ENCODE peak calls at places on chromosomes 11 and 22, in ten cellular contexts. One of them, this sample, is unnamed. For H3K4me1, the result is how much of the 10 kb centered on the place peaks cover.

GRCh38 chr22:32323513-32324164 is 34.0 kb upstream of the RFPL3 start:
- DNase-seq in transverse colon: no peak
- DNase-seq in kidney: peak
- DNase-seq in stomach: peak
- DNase-seq in endodermal cell: peak
- DNase-seq in lower lobe of right lung: no peak
- DNase-seq in right atrium auricular region: peak
- DNase-seq in CD8-positive, alpha-beta memory T cell: no peak
- DNase-seq in left ventricle myocardium inferior: no peak
- DNase-seq in sigmoid colon: no peak
- DNase-seq in this sample: no peak

GRCh38 chr11:73262851-73263495 is 9.2 kb upstream of the P2RY6 start:
- DNase-seq in transverse colon: no peak
- DNase-seq in stomach: no peak
- DNase-seq in right atrium auricular region: peak
- DNase-seq in endodermal cell: peak
- DNase-seq in CD8-positive, alpha-beta memory T cell: no peak
- DNase-seq in sigmoid colon: no peak
- DNase-seq in kidney: no peak
- DNase-seq in lower lobe of right lung: no peak
- DNase-seq in left ventricle myocardium inferior: no peak
- DNase-seq in this sample: no peak

GRCh38 chr22:39526736-39527171 is 5.8 kb downstream of the RPS19BP1 start:
- DNase-seq in endodermal cell: no peak
- DNase-seq in left ventricle myocardium inferior: no peak
- DNase-seq in stomach: no peak
- DNase-seq in right atrium auricular region: no peak
- DNase-seq in kidney: peak
- DNase-seq in lower lobe of right lung: peak
- DNase-seq in transverse colon: no peak
- DNase-seq in sigmoid colon: no peak
- DNase-seq in CD8-positive, alpha-beta memory T cell: peak
- DNase-seq in this sample: no peak

GRCh38 chr22:25334091-25334490 is 114.7 kb downstream of the CRYBB2 start:
- DNase-seq in CD8-positive, alpha-beta memory T cell: no peak
- DNase-seq in stomach: peak
- DNase-seq in sigmoid colon: no peak
- DNase-seq in left ventricle myocardium inferior: peak
- DNase-seq in transverse colon: peak
- DNase-seq in endodermal cell: peak
- DNase-seq in lower lobe of right lung: no peak
- DNase-seq in kidney: no peak
- DNase-seq in right atrium auricular region: no peak
- DNase-seq in this sample: peak

GRCh38 chr22:22554324-22555284 is 4.5 kb downstream of the PRAME start:
- DNase-seq in kidney: no peak
- DNase-seq in endodermal cell: no peak
- DNase-seq in sigmoid colon: no peak
- DNase-seq in right atrium auricular region: no peak
- DNase-seq in CD8-positive, alpha-beta memory T cell: no peak
- DNase-seq in left ventricle myocardium inferior: no peak
- DNase-seq in lower lobe of right lung: no peak
- DNase-seq in stomach: no peak
- DNase-seq in transverse colon: no peak
- DNase-seq in this sample: no peak

GRCh38 chr11:75022759-75023396 is 34.1 kb downstream of the NEU3 start:
- DNase-seq in right atrium auricular region: peak
- DNase-seq in left ventricle myocardium inferior: peak
- DNase-seq in kidney: peak
- DNase-seq in lower lobe of right lung: peak
- DNase-seq in stomach: peak
- DNase-seq in transverse colon: peak
- DNase-seq in sigmoid colon: peak
- DNase-seq in endodermal cell: peak
- DNase-seq in CD8-positive, alpha-beta memory T cell: peak
- DNase-seq in this sample: peak

GRCh38 chr22:32839776-32840571 is 38.5 kb downstream of the TIMP3 start:
- DNase-seq in kidney: no peak
- DNase-seq in transverse colon: no peak
- DNase-seq in endodermal cell: no peak
- DNase-seq in right atrium auricular region: no peak
- DNase-seq in sigmoid colon: no peak
- DNase-seq in left ventricle myocardium inferior: peak
- DNase-seq in stomach: no peak
- DNase-seq in lower lobe of right lung: no peak
- DNase-seq in CD8-positive, alpha-beta memory T cell: no peak
- DNase-seq in this sample: no peak

GRCh38 chr22:37206118-37206840 is 6.0 kb downstream of the SSTR3 start:
- DNase-seq in stomach: no peak
- DNase-seq in CD8-positive, alpha-beta memory T cell: no peak
- DNase-seq in endodermal cell: no peak
- DNase-seq in lower lobe of right lung: peak
- DNase-seq in kidney: peak
- DNase-seq in right atrium auricular region: no peak
- DNase-seq in left ventricle myocardium inferior: no peak
- DNase-seq in sigmoid colon: peak
- DNase-seq in transverse colon: no peak
- DNase-seq in this sample: peak

GRCh38 chr22:20054485-20054884 is 25.6 kb upstream of the DGCR8 start:
- DNase-seq in stomach: no peak
- DNase-seq in left ventricle myocardium inferior: no peak
- DNase-seq in sigmoid colon: no peak
- DNase-seq in right atrium auricular region: no peak
- DNase-seq in transverse colon: no peak
- DNase-seq in lower lobe of right lung: no peak
- DNase-seq in endodermal cell: no peak
- DNase-seq in kidney: no peak
- DNase-seq in CD8-positive, alpha-beta memory T cell: no peak
- DNase-seq in this sample: no peak

GRCh38 chr22:20054034-20054427 is 26.0 kb upstream of the DGCR8 start:
- DNase-seq in transverse colon: no peak
- DNase-seq in endodermal cell: no peak
- DNase-seq in lower lobe of right lung: no peak
- DNase-seq in left ventricle myocardium inferior: no peak
- DNase-seq in kidney: no peak
- DNase-seq in right atrium auricular region: no peak
- DNase-seq in stomach: no peak
- DNase-seq in CD8-positive, alpha-beta memory T cell: no peak
- DNase-seq in sigmoid colon: no peak
- DNase-seq in this sample: no peak

GRCh38 chr22:20051927-20052308 is 28.1 kb upstream of the DGCR8 start:
- DNase-seq in kidney: no peak
- DNase-seq in lower lobe of right lung: no peak
- DNase-seq in transverse colon: no peak
- DNase-seq in CD8-positive, alpha-beta memory T cell: no peak
- DNase-seq in left ventricle myocardium inferior: no peak
- DNase-seq in endodermal cell: no peak
- DNase-seq in stomach: no peak
- DNase-seq in right atrium auricular region: no peak
- DNase-seq in sigmoid colon: no peak
- DNase-seq in this sample: no peak

GRCh38 chr22:20053407-20054033 is 26.5 kb upstream of the DGCR8 start:
- DNase-seq in kidney: no peak
- DNase-seq in left ventricle myocardium inferior: no peak
- DNase-seq in CD8-positive, alpha-beta memory T cell: no peak
- DNase-seq in endodermal cell: no peak
- DNase-seq in stomach: no peak
- DNase-seq in sigmoid colon: no peak
- DNase-seq in lower lobe of right lung: no peak
- DNase-seq in right atrium auricular region: no peak
- DNase-seq in transverse colon: no peak
- DNase-seq in this sample: no peak

DNA sequence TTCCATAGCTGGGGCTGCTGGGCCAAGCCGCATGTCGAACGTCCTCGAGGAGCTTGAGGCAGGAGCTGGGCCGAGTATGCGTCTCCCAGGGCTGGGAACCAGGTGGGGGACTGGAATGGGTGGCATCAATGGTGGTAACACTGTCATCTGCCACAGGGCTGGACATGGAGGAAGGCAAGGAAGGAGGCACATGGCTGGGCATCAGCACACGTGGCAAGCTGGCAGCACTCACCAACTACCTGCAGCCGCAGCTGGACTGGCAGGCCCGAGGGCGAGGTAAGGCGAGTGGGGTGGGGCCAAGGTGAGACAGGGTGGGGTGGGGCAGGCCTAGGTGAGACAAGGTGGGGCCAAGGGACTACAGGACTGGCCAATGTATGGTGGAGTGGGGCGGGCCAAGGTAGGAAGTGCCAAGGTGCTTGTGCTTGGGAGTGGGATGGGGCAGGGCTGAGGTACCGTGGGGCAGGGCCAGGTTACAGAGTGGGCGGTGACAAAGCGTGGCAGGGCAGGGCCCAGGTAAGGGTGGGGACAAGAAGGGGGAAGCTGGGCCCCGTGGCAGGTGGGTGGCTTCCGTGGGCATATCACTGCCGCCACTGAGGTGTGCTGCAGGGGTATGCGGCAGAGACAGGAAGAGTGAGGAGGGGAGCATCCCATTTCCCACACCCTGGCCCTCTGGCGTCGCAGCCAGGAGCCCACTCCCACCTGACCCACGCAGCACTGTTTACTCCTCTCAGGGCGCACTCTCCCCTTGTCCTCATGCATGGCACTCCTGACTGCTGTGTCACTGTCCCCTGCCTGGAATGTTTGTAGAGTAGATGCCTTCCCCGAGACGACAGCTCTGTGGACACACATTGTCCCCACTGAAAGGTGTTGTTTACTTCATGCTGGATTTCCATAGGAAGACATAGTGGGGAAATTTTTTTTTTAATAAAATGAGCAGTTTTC is 27.5 kb upstream of the DGCR8 start:
- DNase-seq in transverse colon: peak
- DNase-seq in kidney: no peak
- DNase-seq in sigmoid colon: no peak
- DNase-seq in left ventricle myocardium inferior: no peak
- DNase-seq in endodermal cell: no peak
- DNase-seq in stomach: peak
- DNase-seq in lower lobe of right lung: no peak
- DNase-seq in CD8-positive, alpha-beta memory T cell: no peak
- DNase-seq in right atrium auricular region: no peak
- DNase-seq in this sample: peak
- H3K4me1 ChIP-seq in transverse colon: under half
- H3K4me1 ChIP-seq in kidney: under half
- H3K4me1 ChIP-seq in sigmoid colon: under half
- H3K4me1 ChIP-seq in left ventricle myocardium inferior: under half
- H3K4me1 ChIP-seq in endodermal cell: under half
- H3K4me1 ChIP-seq in stomach: under half
- H3K4me1 ChIP-seq in lower lobe of right lung: under half
- H3K4me1 ChIP-seq in CD8-positive, alpha-beta memory T cell: under half
- H3K4me1 ChIP-seq in right atrium auricular region: under half
- H3K4me1 ChIP-seq in this sample: under half

DNA sequence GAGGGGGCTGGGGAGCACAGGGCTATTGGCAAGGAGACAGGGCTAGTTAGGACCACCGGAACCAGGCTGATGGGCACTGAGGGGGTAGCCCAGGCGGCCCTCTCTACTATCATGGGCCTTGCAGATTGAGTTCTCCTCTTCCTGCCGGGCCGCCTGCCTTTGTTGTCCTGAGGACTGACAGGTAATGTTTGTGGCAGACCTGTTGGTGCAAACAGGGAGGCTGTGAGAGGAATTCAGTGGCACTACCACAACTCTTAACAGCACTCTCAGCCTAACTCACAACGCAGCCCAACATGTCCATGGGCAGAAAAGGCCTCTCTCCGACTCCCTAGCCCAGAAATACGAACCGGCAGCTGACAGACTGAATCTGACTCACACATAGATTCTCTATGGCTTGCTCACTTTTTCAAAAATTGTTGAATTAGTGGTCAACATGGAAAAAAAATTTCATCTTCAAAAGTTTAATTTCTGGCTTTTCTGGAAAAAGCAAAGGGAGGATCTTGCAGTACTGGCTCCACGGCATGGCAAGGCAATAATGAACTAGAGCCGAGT is 11.4 kb downstream of the KCNJ5 start:
- DNase-seq in lower lobe of right lung: no peak
- DNase-seq in left ventricle myocardium inferior: no peak
- DNase-seq in stomach: no peak
- DNase-seq in right atrium auricular region: no peak
- DNase-seq in CD8-positive, alpha-beta memory T cell: no peak
- DNase-seq in sigmoid colon: no peak
- DNase-seq in transverse colon: no peak
- DNase-seq in endodermal cell: peak
- DNase-seq in kidney: peak
- DNase-seq in this sample: peak
- H3K4me3 ChIP-seq in lower lobe of right lung: no peak
- H3K4me3 ChIP-seq in left ventricle myocardium inferior: no peak
- H3K4me3 ChIP-seq in stomach: no peak
- H3K4me3 ChIP-seq in right atrium auricular region: no peak
- H3K4me3 ChIP-seq in CD8-positive, alpha-beta memory T cell: no peak
- H3K4me3 ChIP-seq in sigmoid colon: no peak
- H3K4me3 ChIP-seq in transverse colon: no peak
- H3K4me3 ChIP-seq in endodermal cell: no peak
- H3K4me3 ChIP-seq in kidney: no peak
- H3K4me3 ChIP-seq in this sample: no peak

GRCh38 chr11:59009661-59010060 is 70.4 kb downstream of the GLYATL1 start:
- DNase-seq in stomach: no peak
- DNase-seq in left ventricle myocardium inferior: no peak
- DNase-seq in CD8-positive, alpha-beta memory T cell: no peak
- DNase-seq in endodermal cell: no peak
- DNase-seq in lower lobe of right lung: no peak
- DNase-seq in transverse colon: no peak
- DNase-seq in kidney: no peak
- DNase-seq in right atrium auricular region: no peak
- DNase-seq in sigmoid colon: no peak
- DNase-seq in this sample: no peak
- H3K4me1 ChIP-seq in stomach: under half
- H3K4me1 ChIP-seq in left ventricle myocardium inferior: under half
- H3K4me1 ChIP-seq in CD8-positive, alpha-beta memory T cell: under half
- H3K4me1 ChIP-seq in endodermal cell: under half
- H3K4me1 ChIP-seq in lower lobe of right lung: under half
- H3K4me1 ChIP-seq in transverse colon: under half
- H3K4me1 ChIP-seq in kidney: under half
- H3K4me1 ChIP-seq in right atrium auricular region: under half
- H3K4me1 ChIP-seq in sigmoid colon: under half
- H3K4me1 ChIP-seq in this sample: under half

GRCh38 chr11:65382804-65383368 is 440 bp upstream of the SLC25A45 start:
- DNase-seq in kidney: peak
- DNase-seq in transverse colon: peak
- DNase-seq in right atrium auricular region: no peak
- DNase-seq in endodermal cell: no peak
- DNase-seq in stomach: peak
- DNase-seq in sigmoid colon: peak
- DNase-seq in lower lobe of right lung: peak
- DNase-seq in CD8-positive, alpha-beta memory T cell: no peak
- DNase-seq in left ventricle myocardium inferior: no peak
- DNase-seq in this sample: peak

GRCh38 chr11:65380460-65381126 is 1.9 kb downstream of the SLC25A45 start:
- DNase-seq in transverse colon: peak
- DNase-seq in CD8-positive, alpha-beta memory T cell: no peak
- DNase-seq in endodermal cell: no peak
- DNase-seq in sigmoid colon: no peak
- DNase-seq in stomach: no peak
- DNase-seq in left ventricle myocardium inferior: no peak
- DNase-seq in right atrium auricular region: no peak
- DNase-seq in kidney: peak
- DNase-seq in lower lobe of right lung: no peak
- DNase-seq in this sample: peak

GRCh38 chr11:65383778-65384177 is 1.3 kb upstream of the SLC25A45 start:
- DNase-seq in kidney: no peak
- DNase-seq in CD8-positive, alpha-beta memory T cell: no peak
- DNase-seq in stomach: no peak
- DNase-seq in transverse colon: no peak
- DNase-seq in lower lobe of right lung: no peak
- DNase-seq in sigmoid colon: no peak
- DNase-seq in right atrium auricular region: no peak
- DNase-seq in left ventricle myocardium inferior: no peak
- DNase-seq in endodermal cell: peak
- DNase-seq in this sample: no peak

GRCh38 chr11:65381721-65382035 is 768 bp downstream of the SLC25A45 start:
- DNase-seq in transverse colon: no peak
- DNase-seq in lower lobe of right lung: peak
- DNase-seq in stomach: no peak
- DNase-seq in endodermal cell: peak
- DNase-seq in kidney: no peak
- DNase-seq in left ventricle myocardium inferior: peak
- DNase-seq in CD8-positive, alpha-beta memory T cell: no peak
- DNase-seq in sigmoid colon: no peak
- DNase-seq in right atrium auricular region: peak
- DNase-seq in this sample: no peak

DNA sequence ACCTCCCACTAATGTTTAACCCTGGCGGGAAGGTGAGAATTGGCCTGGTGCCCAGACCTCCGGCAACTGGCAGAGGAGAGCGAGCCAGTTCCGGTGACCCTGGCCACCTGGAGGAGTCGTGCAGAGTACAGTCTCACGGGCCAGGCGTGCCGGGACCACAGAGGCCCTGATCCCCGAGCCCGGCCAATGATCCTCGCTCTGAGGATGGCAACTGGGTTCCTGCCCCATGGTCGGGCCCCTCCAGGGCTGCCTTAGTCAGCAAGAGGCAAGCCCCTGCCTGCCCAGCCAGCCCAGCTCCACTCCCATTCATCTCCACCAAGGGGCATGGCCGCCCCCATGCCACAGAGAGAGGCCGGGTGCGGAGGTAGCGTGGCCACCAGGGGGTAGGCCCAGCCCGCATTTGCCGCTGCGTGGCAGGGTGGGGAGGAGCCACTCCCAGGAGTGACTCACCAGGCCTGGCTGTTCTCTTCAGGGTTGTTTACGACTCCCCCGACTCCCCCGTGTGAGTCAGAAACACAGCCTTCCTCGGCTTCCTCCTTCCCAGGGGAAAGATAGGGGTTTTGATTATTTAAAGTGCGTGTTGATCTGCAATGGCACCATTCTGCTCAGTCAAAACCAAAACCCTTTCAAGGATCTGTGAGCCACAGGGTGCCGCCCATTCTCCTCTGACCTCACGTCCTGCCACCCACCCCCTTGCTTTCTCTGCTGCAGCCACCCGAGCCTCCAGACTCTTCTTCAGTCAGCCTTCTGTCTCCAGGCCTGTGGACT is at the start of gene SLC25A45:
- DNase-seq in right atrium auricular region: peak
- DNase-seq in CD8-positive, alpha-beta memory T cell: peak
- DNase-seq in transverse colon: peak
- DNase-seq in kidney: peak
- DNase-seq in endodermal cell: peak
- DNase-seq in left ventricle myocardium inferior: peak
- DNase-seq in sigmoid colon: peak
- DNase-seq in lower lobe of right lung: peak
- DNase-seq in stomach: peak
- DNase-seq in this sample: peak
- H3K4me3 ChIP-seq in right atrium auricular region: peak
- H3K4me3 ChIP-seq in CD8-positive, alpha-beta memory T cell: peak
- H3K4me3 ChIP-seq in transverse colon: peak
- H3K4me3 ChIP-seq in kidney: peak
- H3K4me3 ChIP-seq in endodermal cell: peak
- H3K4me3 ChIP-seq in left ventricle myocardium inferior: peak
- H3K4me3 ChIP-seq in sigmoid colon: peak
- H3K4me3 ChIP-seq in lower lobe of right lung: peak
- H3K4me3 ChIP-seq in stomach: peak
- H3K4me3 ChIP-seq in this sample: no peak